ENCODE peak calls at places on chromosomes 11 and 22, in four cellular contexts. H, M, O and T are unnamed samples.

GRCh38 chr22:33853200-33854097 is 66.8 kb downstream of the LARGE1 start:
- DNase-seq in H (no peak), M (peak), O (no peak), T (peak)

GRCh38 chr11:90737328-90738050 is 514.6 kb upstream of the CHORDC1 start:
- DNase-seq in H (no peak), M (no peak), O (no peak), T (no peak)

GRCh38 chr11:87301785-87302540 is 264.2 kb downstream of the TMEM135 start:
- DNase-seq in H (no peak), M (no peak), O (no peak), T (peak)

GRCh38 chr11:57476223-57476882 is 16.0 kb downstream of the RTN4RL2 start:
- DNase-seq in H (no peak), M (peak), O (no peak), T (no peak)

GRCh38 chr22:50674606-50675552 is 2.3 kb downstream of the SHANK3 start:
- DNase-seq in H (peak), M (peak), O (peak), T (no peak)

GRCh38 chr22:33539902-33540751 is 380.1 kb downstream of the LARGE1 start:
- DNase-seq in H (no peak), M (no peak), O (no peak), T (peak)

GRCh38 chr11:406796-407650 is 7.8 kb downstream of the SIGIRR start:
- DNase-seq in H (peak), M (peak), O (peak), T (peak)

GRCh38 chr22:35337932-35338331 is 38.2 kb downstream of the TOM1 start:
- DNase-seq in H (peak), M (peak), O (no peak), T (no peak)

GRCh38 chr11:110130642-110131238 is 37.5 kb downstream of the ZC3H12C start:
- DNase-seq in H (peak), M (peak), O (peak), T (peak)

GRCh38 chr22:36797988-36798670 is 18.7 kb downstream of the PVALB start:
- DNase-seq in H (no peak), M (no peak), O (no peak), T (no peak)

GRCh38 chr11:12602421-12602820 is 71.8 kb upstream of the TEAD1 start:
- DNase-seq in H (no peak), M (no peak), O (no peak), T (no peak)

GRCh38 chr11:123168955-123169484 is 26.0 kb downstream of the CLMP start:
- DNase-seq in H (peak), M (no peak), O (no peak), T (no peak)

GRCh38 chr11:57764527-57764926 is 2.9 kb downstream of the CTNND1 start:
- DNase-seq in H (no peak), M (no peak), O (no peak), T (no peak)

GRCh38 chr22:46454910-46455269 is 82.5 kb downstream of the CELSR1 start:
- DNase-seq in H (no peak), M (no peak), O (no peak), T (peak)

GRCh38 chr22:42080287-42080686 is 787 bp downstream of the SMDT1 start:
- DNase-seq in H (peak), M (no peak), O (no peak), T (peak)

GRCh38 chr11:130786987-130787688 is 129.1 kb downstream of the SNX19 start:
- DNase-seq in H (no peak), M (no peak), O (no peak), T (peak)

GRCh38 chr11:74806267-74806666 is 57.6 kb downstream of the RNF169 start:
- DNase-seq in H (no peak), M (no peak), O (no peak), T (no peak)

GRCh38 chr11:65150513-65151271 is 16.4 kb upstream of the SYVN1 start:
- DNase-seq in H (peak), M (peak), O (no peak), T (peak)

GRCh38 chr22:42868751-42869251 is 11.7 kb upstream of the ARFGAP3 start:
- DNase-seq in H (no peak), M (no peak), O (no peak), T (peak)

GRCh38 chr11:46203746-46204145 is 73.7 kb upstream of the CREB3L1 start:
- DNase-seq in H (no peak), M (no peak), O (no peak), T (no peak)

GRCh38 chr22:20514658-20515406 is 7.4 kb downstream of the MED15 start:
- DNase-seq in H (no peak), M (no peak), O (no peak), T (peak)

GRCh38 chr11:32779131-32779530 is 15.3 kb downstream of the CCDC73 start:
- DNase-seq in H (no peak), M (no peak), O (no peak), T (no peak)

GRCh38 chr11:75740681-75741080 is 23.0 kb downstream of the MOGAT2 start:
- DNase-seq in H (peak), M (no peak), O (no peak), T (no peak)

GRCh38 chr11:47220401-47220821 is 5.6 kb downstream of the DDB2 start:
- DNase-seq in H (no peak), M (no peak), O (no peak), T (peak)

GRCh38 chr22:17477401-17477833 is 85.9 kb upstream of the SLC25A18 start:
- DNase-seq in H (peak), M (no peak), O (no peak), T (no peak)

GRCh38 chr11:126391970-126392637 is 36.6 kb downstream of the ST3GAL4 start:
- DNase-seq in H (peak), M (peak), O (no peak), T (no peak)

GRCh38 chr11:93614111-93614784 is 47.2 kb upstream of the CEP295 start:
- DNase-seq in H (peak), M (peak), O (no peak), T (no peak)

GRCh38 chr11:112290462-112290894 is 29.8 kb upstream of the PLET1 start:
- DNase-seq in H (peak), M (no peak), O (no peak), T (no peak)

GRCh38 chr11:61026121-61027031 is 54.9 kb downstream of the CD6 start:
- DNase-seq in H (no peak), M (no peak), O (no peak), T (no peak)

GRCh38 chr11:66556086-66556485 is 9.4 kb downstream of the ACTN3 start:
- DNase-seq in H (no peak), M (no peak), O (no peak), T (no peak)
- H3K23ac ChIP-seq in H (no peak), M (no peak), O (no peak), T (no peak)

DNA sequence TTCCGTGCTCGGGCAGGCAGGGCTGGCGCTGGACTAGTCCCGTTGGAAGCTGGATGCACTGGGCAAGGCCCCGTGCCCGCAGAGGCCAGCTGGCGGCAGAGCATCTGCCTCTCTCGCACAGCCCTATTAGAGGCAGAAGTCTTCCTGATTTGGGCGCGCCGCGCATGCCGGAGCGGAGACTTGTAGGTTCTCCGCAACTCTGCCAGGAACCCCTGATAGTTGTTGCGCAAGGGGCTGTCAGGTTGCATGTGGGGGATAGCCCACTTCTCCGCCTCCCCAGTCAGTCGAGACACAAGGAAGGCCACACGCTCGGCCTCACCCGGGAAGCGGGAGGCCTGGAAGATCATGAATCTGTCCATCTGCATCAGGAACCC is 1.2 kb downstream of the RTL6 start:
- DNase-seq in H (no peak), M (no peak), O (no peak), T (no peak)
- H3K56ac ChIP-seq in H (no peak), M (no peak), O (no peak), T (no peak)

GRCh38 chr11:134024420-134025085 is 44.3 kb upstream of the JAM3 start:
- DNase-seq in H (no peak), M (no peak), O (no peak), T (peak)
- H3K23ac ChIP-seq in H (no peak), M (no peak), O (no peak), T (no peak)

DNA sequence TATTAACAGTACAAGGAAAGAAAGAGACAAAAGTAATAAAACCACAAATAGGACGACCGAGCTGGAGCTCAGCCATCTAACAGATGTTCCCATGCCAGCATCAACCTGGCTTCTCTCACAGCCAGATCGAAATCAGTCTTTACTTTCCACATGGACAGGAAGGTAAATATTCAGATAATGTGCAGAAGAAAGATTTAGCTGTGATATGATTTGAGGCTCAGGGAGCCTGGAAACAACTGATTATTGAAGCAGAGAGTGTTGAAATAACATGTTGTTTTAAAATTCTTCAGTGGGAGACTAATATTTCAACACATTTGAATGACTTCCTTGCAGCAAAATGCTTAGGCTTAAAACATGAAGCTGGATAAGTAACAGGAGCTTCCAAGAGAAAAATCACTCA is 546.8 kb downstream of the ETS1 start:
- DNase-seq in H (no peak), M (no peak), O (no peak), T (no peak)
- H3K56ac ChIP-seq in H (no peak), M (no peak), O (no peak), T (no peak)

GRCh38 chr11:113989381-113989780 is 14.5 kb downstream of the HTR3A start:
- DNase-seq in H (no peak), M (no peak), O (no peak), T (no peak)
- H3K23ac ChIP-seq in H (no peak), M (no peak), O (no peak), T (no peak)